ENCODE peak calls at places on chromosomes 1 and 21, in nine cellular contexts. One of them, this sample, is unnamed.

GRCh38 chr1:8025061-8025670 is 943 bp downstream of the ERRFI1 start:
- DNase-seq in skeletal muscle cell: no peak
- DNase-seq in stimulated activated naive CD4-positive, alpha-beta T cell: no peak
- DNase-seq in breast epithelium: no peak
- DNase-seq in HFF-Myc: no peak
- DNase-seq in kidney tubule cell: peak; percentile 53
- DNase-seq in neuronal stem cell: no peak
- DNase-seq in CD4-positive, alpha-beta memory T cell: peak; percentile 11
- DNase-seq in mesenteric fat pad: no peak
- DNase-seq in this sample: no peak

GRCh38 chr21:33360281-33360680 is 35.5 kb downstream of the IFNAR1 start:
- DNase-seq in stimulated activated naive CD4-positive, alpha-beta T cell: no peak
- DNase-seq in kidney tubule cell: no peak
- DNase-seq in breast epithelium: no peak
- DNase-seq in HFF-Myc: peak; percentile 48
- DNase-seq in mesenteric fat pad: no peak
- DNase-seq in CD4-positive, alpha-beta memory T cell: no peak
- DNase-seq in neuronal stem cell: no peak
- DNase-seq in skeletal muscle cell: no peak
- DNase-seq in this sample: no peak

GRCh38 chr1:231340328-231341013 is 2.4 kb downstream of the SPRTN start:
- DNase-seq in breast epithelium: no peak
- DNase-seq in stimulated activated naive CD4-positive, alpha-beta T cell: no peak
- DNase-seq in CD4-positive, alpha-beta memory T cell: no peak
- DNase-seq in mesenteric fat pad: no peak
- DNase-seq in skeletal muscle cell: no peak
- DNase-seq in neuronal stem cell: no peak
- DNase-seq in kidney tubule cell: no peak
- DNase-seq in HFF-Myc: no peak
- DNase-seq in this sample: no peak

GRCh38 chr1:28509705-28510349 is 4.0 kb downstream of the RCC1 start:
- DNase-seq in CD4-positive, alpha-beta memory T cell: peak; percentile 6
- DNase-seq in stimulated activated naive CD4-positive, alpha-beta T cell: peak; percentile 5
- DNase-seq in skeletal muscle cell: no peak
- DNase-seq in HFF-Myc: no peak
- DNase-seq in mesenteric fat pad: no peak
- DNase-seq in neuronal stem cell: no peak
- DNase-seq in breast epithelium: no peak
- DNase-seq in kidney tubule cell: peak; percentile 53
- DNase-seq in this sample: no peak

GRCh38 chr21:35943752-35944151 is 116.6 kb downstream of the SETD4 start:
- DNase-seq in mesenteric fat pad: no peak
- DNase-seq in kidney tubule cell: no peak
- DNase-seq in breast epithelium: no peak
- DNase-seq in CD4-positive, alpha-beta memory T cell: no peak
- DNase-seq in neuronal stem cell: no peak
- DNase-seq in skeletal muscle cell: no peak
- DNase-seq in HFF-Myc: no peak
- DNase-seq in stimulated activated naive CD4-positive, alpha-beta T cell: no peak
- DNase-seq in this sample: no peak

GRCh38 chr1:19664453-19665043 is at the start of gene HTR6:
- DNase-seq in breast epithelium: no peak
- DNase-seq in stimulated activated naive CD4-positive, alpha-beta T cell: peak; percentile 17
- DNase-seq in mesenteric fat pad: no peak
- DNase-seq in HFF-Myc: no peak
- DNase-seq in neuronal stem cell: no peak
- DNase-seq in skeletal muscle cell: no peak
- DNase-seq in CD4-positive, alpha-beta memory T cell: peak; percentile 39
- DNase-seq in kidney tubule cell: no peak
- DNase-seq in this sample: no peak

GRCh38 chr1:206609229-206609991 is 2.9 kb downstream of the EIF2D start:
- DNase-seq in HFF-Myc: peak; percentile 14
- DNase-seq in stimulated activated naive CD4-positive, alpha-beta T cell: no peak
- DNase-seq in kidney tubule cell: no peak
- DNase-seq in skeletal muscle cell: no peak
- DNase-seq in breast epithelium: no peak
- DNase-seq in neuronal stem cell: no peak
- DNase-seq in CD4-positive, alpha-beta memory T cell: no peak
- DNase-seq in mesenteric fat pad: no peak
- DNase-seq in this sample: no peak

GRCh38 chr1:185158806-185159205 is 1.8 kb downstream of the SWT1 start:
- DNase-seq in HFF-Myc: no peak
- DNase-seq in kidney tubule cell: peak; percentile 13
- DNase-seq in breast epithelium: no peak
- DNase-seq in CD4-positive, alpha-beta memory T cell: no peak
- DNase-seq in stimulated activated naive CD4-positive, alpha-beta T cell: no peak
- DNase-seq in neuronal stem cell: no peak
- DNase-seq in skeletal muscle cell: no peak
- DNase-seq in mesenteric fat pad: no peak
- DNase-seq in this sample: no peak

GRCh38 chr1:79105499-79105898 is 99.0 kb upstream of the ADGRL4 start:
- DNase-seq in skeletal muscle cell: peak; percentile 49
- DNase-seq in neuronal stem cell: no peak
- DNase-seq in HFF-Myc: no peak
- DNase-seq in CD4-positive, alpha-beta memory T cell: no peak
- DNase-seq in mesenteric fat pad: no peak
- DNase-seq in stimulated activated naive CD4-positive, alpha-beta T cell: no peak
- DNase-seq in breast epithelium: no peak
- DNase-seq in kidney tubule cell: no peak
- DNase-seq in this sample: no peak

GRCh38 chr21:37579356-37579755 is 212.8 kb downstream of the DYRK1A start:
- DNase-seq in CD4-positive, alpha-beta memory T cell: no peak
- DNase-seq in stimulated activated naive CD4-positive, alpha-beta T cell: no peak
- DNase-seq in mesenteric fat pad: no peak
- DNase-seq in kidney tubule cell: peak; percentile 51
- DNase-seq in skeletal muscle cell: no peak
- DNase-seq in HFF-Myc: no peak
- DNase-seq in neuronal stem cell: no peak
- DNase-seq in breast epithelium: no peak
- DNase-seq in this sample: no peak

GRCh38 chr1:95381980-95382379 is 148.0 kb downstream of the RWDD3 start:
- DNase-seq in breast epithelium: no peak
- DNase-seq in stimulated activated naive CD4-positive, alpha-beta T cell: no peak
- DNase-seq in HFF-Myc: no peak
- DNase-seq in mesenteric fat pad: no peak
- DNase-seq in kidney tubule cell: no peak
- DNase-seq in neuronal stem cell: no peak
- DNase-seq in skeletal muscle cell: no peak
- DNase-seq in CD4-positive, alpha-beta memory T cell: no peak
- DNase-seq in this sample: no peak

GRCh38 chr1:10962483-10962882 is 50.0 kb upstream of the TARDBP start:
- DNase-seq in kidney tubule cell: no peak
- DNase-seq in mesenteric fat pad: no peak
- DNase-seq in stimulated activated naive CD4-positive, alpha-beta T cell: no peak
- DNase-seq in breast epithelium: no peak
- DNase-seq in CD4-positive, alpha-beta memory T cell: no peak
- DNase-seq in skeletal muscle cell: no peak
- DNase-seq in neuronal stem cell: no peak
- DNase-seq in HFF-Myc: no peak
- DNase-seq in this sample: no peak

GRCh38 chr1:223031690-223032601 is 111.1 kb downstream of the TLR5 start:
- DNase-seq in breast epithelium: no peak
- DNase-seq in CD4-positive, alpha-beta memory T cell: no peak
- DNase-seq in neuronal stem cell: no peak
- DNase-seq in HFF-Myc: no peak
- DNase-seq in stimulated activated naive CD4-positive, alpha-beta T cell: no peak
- DNase-seq in kidney tubule cell: no peak
- DNase-seq in skeletal muscle cell: peak; percentile 31
- DNase-seq in mesenteric fat pad: peak; percentile 22
- DNase-seq in this sample: peak; percentile 59

GRCh38 chr1:175015243-175015642 is 8.0 kb downstream of the MRPS14 start:
- DNase-seq in CD4-positive, alpha-beta memory T cell: no peak
- DNase-seq in skeletal muscle cell: no peak
- DNase-seq in neuronal stem cell: no peak
- DNase-seq in HFF-Myc: no peak
- DNase-seq in breast epithelium: no peak
- DNase-seq in mesenteric fat pad: no peak
- DNase-seq in stimulated activated naive CD4-positive, alpha-beta T cell: no peak
- DNase-seq in kidney tubule cell: peak; percentile 22
- DNase-seq in this sample: peak; percentile 37

GRCh38 chr1:1748686-1749321 is 24.6 kb upstream of the CDK11A start:
- DNase-seq in neuronal stem cell: no peak
- DNase-seq in stimulated activated naive CD4-positive, alpha-beta T cell: no peak
- DNase-seq in HFF-Myc: no peak
- DNase-seq in breast epithelium: no peak
- DNase-seq in skeletal muscle cell: no peak
- DNase-seq in mesenteric fat pad: peak; percentile 85
- DNase-seq in CD4-positive, alpha-beta memory T cell: no peak
- DNase-seq in kidney tubule cell: no peak
- DNase-seq in this sample: no peak

GRCh38 chr1:187229496-187229895 is 400.7 kb downstream of the PLA2G4A start:
- DNase-seq in mesenteric fat pad: no peak
- DNase-seq in neuronal stem cell: no peak
- DNase-seq in breast epithelium: no peak
- DNase-seq in stimulated activated naive CD4-positive, alpha-beta T cell: no peak
- DNase-seq in HFF-Myc: no peak
- DNase-seq in skeletal muscle cell: no peak
- DNase-seq in CD4-positive, alpha-beta memory T cell: no peak
- DNase-seq in kidney tubule cell: no peak
- DNase-seq in this sample: no peak

GRCh38 chr1:101207891-101208290 is 28.9 kb upstream of the S1PR1 start:
- DNase-seq in breast epithelium: no peak
- DNase-seq in skeletal muscle cell: no peak
- DNase-seq in HFF-Myc: no peak
- DNase-seq in mesenteric fat pad: no peak
- DNase-seq in CD4-positive, alpha-beta memory T cell: no peak
- DNase-seq in stimulated activated naive CD4-positive, alpha-beta T cell: no peak
- DNase-seq in kidney tubule cell: no peak
- DNase-seq in neuronal stem cell: no peak
- DNase-seq in this sample: no peak

GRCh38 chr1:146051452-146051852 is 29.9 kb upstream of the HJV start:
- DNase-seq in kidney tubule cell: no peak
- DNase-seq in breast epithelium: no peak
- DNase-seq in mesenteric fat pad: no peak
- DNase-seq in CD4-positive, alpha-beta memory T cell: no peak
- DNase-seq in skeletal muscle cell: no peak
- DNase-seq in neuronal stem cell: no peak
- DNase-seq in HFF-Myc: no peak
- DNase-seq in stimulated activated naive CD4-positive, alpha-beta T cell: no peak
- DNase-seq in this sample: no peak

GRCh38 chr1:224329842-224330753 is at the start of gene NVL:
- DNase-seq in HFF-Myc: peak; percentile 75
- DNase-seq in CD4-positive, alpha-beta memory T cell: peak; percentile 85
- DNase-seq in breast epithelium: peak; percentile 66
- DNase-seq in skeletal muscle cell: peak; percentile 69
- DNase-seq in neuronal stem cell: peak; percentile 78
- DNase-seq in mesenteric fat pad: peak; percentile 93
- DNase-seq in kidney tubule cell: peak; percentile 92
- DNase-seq in stimulated activated naive CD4-positive, alpha-beta T cell: peak; percentile 72
- DNase-seq in this sample: peak; percentile 35

GRCh38 chr1:87061742-87062156 is 147.3 kb downstream of the HS2ST1 start:
- DNase-seq in skeletal muscle cell: no peak
- DNase-seq in breast epithelium: no peak
- DNase-seq in kidney tubule cell: no peak
- DNase-seq in HFF-Myc: peak; percentile 39
- DNase-seq in neuronal stem cell: no peak
- DNase-seq in stimulated activated naive CD4-positive, alpha-beta T cell: no peak
- DNase-seq in CD4-positive, alpha-beta memory T cell: peak; percentile 8
- DNase-seq in mesenteric fat pad: no peak
- DNase-seq in this sample: peak; percentile 18

GRCh38 chr1:203435628-203436027 is 40.0 kb upstream of the PRELP start:
- DNase-seq in CD4-positive, alpha-beta memory T cell: no peak
- DNase-seq in mesenteric fat pad: no peak
- DNase-seq in skeletal muscle cell: no peak
- DNase-seq in breast epithelium: no peak
- DNase-seq in kidney tubule cell: no peak
- DNase-seq in neuronal stem cell: no peak
- DNase-seq in stimulated activated naive CD4-positive, alpha-beta T cell: no peak
- DNase-seq in HFF-Myc: no peak
- DNase-seq in this sample: no peak

GRCh38 chr1:245598524-245599310 is 443.9 kb downstream of the KIF26B start:
- DNase-seq in kidney tubule cell: no peak
- DNase-seq in neuronal stem cell: no peak
- DNase-seq in breast epithelium: no peak
- DNase-seq in HFF-Myc: no peak
- DNase-seq in skeletal muscle cell: no peak
- DNase-seq in CD4-positive, alpha-beta memory T cell: no peak
- DNase-seq in stimulated activated naive CD4-positive, alpha-beta T cell: no peak
- DNase-seq in mesenteric fat pad: no peak
- DNase-seq in this sample: no peak